ENCODE peak calls at places on chromosome 14, in ten cellular contexts. I, U, V, N, Q, B, K, P, X and D are unnamed samples.

GRCh38 chr14:74217672-74218448 is 21.4 kb upstream of the VSX2 start:
- DNase-seq in I (peak), U (peak), V (no peak), N (no peak), Q (peak), B (peak), K (peak), P (peak), X (peak), D (no peak)

GRCh38 chr14:47262801-47263200 is 412.6 kb downstream of the MDGA2 start:
- DNase-seq in I (no peak), U (no peak), V (no peak), N (no peak), Q (no peak), B (no peak), K (no peak), P (no peak), X (no peak), D (no peak)

GRCh38 chr14:88005050-88005481 is at the start of gene GPR65:
- DNase-seq in I (no peak), U (no peak), V (no peak), N (no peak), Q (no peak), B (no peak), K (no peak), P (no peak), X (no peak), D (no peak)

GRCh38 chr14:61179061-61179675 is 102.0 kb downstream of the TMEM30B start:
- DNase-seq in I (no peak), U (peak), V (no peak), N (no peak), Q (no peak), B (no peak), K (no peak), P (no peak), X (peak), D (peak)

GRCh38 chr14:72565917-72566316 is 328.0 kb downstream of the DPF3 start:
- DNase-seq in I (no peak), U (no peak), V (no peak), N (no peak), Q (no peak), B (no peak), K (no peak), P (no peak), X (no peak), D (no peak)

GRCh38 chr14:70660967-70661871 is 19.5 kb downstream of the TTC9 start:
- DNase-seq in I (no peak), U (no peak), V (no peak), N (no peak), Q (peak), B (no peak), K (no peak), P (no peak), X (no peak), D (no peak)

GRCh38 chr14:53640695-53641094 is 315.9 kb downstream of the BMP4 start:
- DNase-seq in I (no peak), U (peak), V (no peak), N (no peak), Q (no peak), B (peak), K (no peak), P (no peak), X (no peak), D (no peak)

GRCh38 chr14:101783260-101784016 is 21.9 kb downstream of the PPP2R5C start:
- DNase-seq in I (no peak), U (no peak), V (peak), N (no peak), Q (no peak), B (no peak), K (no peak), P (no peak), X (no peak), D (no peak)

GRCh38 chr14:32354716-32355115 is 25.6 kb downstream of the AKAP6 start:
- DNase-seq in I (no peak), U (no peak), V (no peak), N (no peak), Q (no peak), B (no peak), K (peak), P (peak), X (peak), D (no peak)

GRCh38 chr14:101119830-101120571 is 216.5 kb upstream of the RTL1 start:
- DNase-seq in I (no peak), U (peak), V (peak), N (no peak), Q (no peak), B (no peak), K (peak), P (peak), X (no peak), D (no peak)

GRCh38 chr14:68816183-68816942 is 23.5 kb upstream of the ZFP36L1 start:
- DNase-seq in I (peak), U (peak), V (peak), N (peak), Q (peak), B (peak), K (peak), P (peak), X (peak), D (peak)

GRCh38 chr14:65177551-65177950 is 75.2 kb upstream of the MAX start:
- DNase-seq in I (no peak), U (no peak), V (no peak), N (no peak), Q (no peak), B (no peak), K (no peak), P (no peak), X (no peak), D (no peak)

GRCh38 chr14:100827751-100828447 is 2.0 kb downstream of the MEG3 start:
- DNase-seq in I (no peak), U (peak), V (no peak), N (no peak), Q (no peak), B (peak), K (no peak), P (no peak), X (no peak), D (no peak)

GRCh38 chr14:75372260-75372659 is 55.6 kb upstream of the JDP2 start:
- DNase-seq in I (peak), U (no peak), V (peak), N (no peak), Q (no peak), B (no peak), K (peak), P (peak), X (no peak), D (no peak)

GRCh38 chr14:20329355-20329754 is 3.7 kb downstream of the CCNB1IP1 start:
- DNase-seq in I (no peak), U (no peak), V (no peak), N (no peak), Q (no peak), B (no peak), K (no peak), P (no peak), X (no peak), D (no peak)

GRCh38 chr14:54775486-54776100 is 127.0 kb downstream of the GCH1 start:
- DNase-seq in I (no peak), U (no peak), V (peak), N (no peak), Q (no peak), B (no peak), K (peak), P (no peak), X (no peak), D (no peak)

GRCh38 chr14:105838591-105839424 is 312.4 kb downstream of the TMEM121 start:
- DNase-seq in I (no peak), U (no peak), V (peak), N (peak), Q (no peak), B (no peak), K (no peak), P (no peak), X (no peak), D (no peak)
- TF ChIP-seq POLR2A in I (no peak), U (no peak), V (no peak), N (no peak), Q (no peak), B (no peak), K (no peak), P (no peak), X (no peak), D (no peak)

DNA sequence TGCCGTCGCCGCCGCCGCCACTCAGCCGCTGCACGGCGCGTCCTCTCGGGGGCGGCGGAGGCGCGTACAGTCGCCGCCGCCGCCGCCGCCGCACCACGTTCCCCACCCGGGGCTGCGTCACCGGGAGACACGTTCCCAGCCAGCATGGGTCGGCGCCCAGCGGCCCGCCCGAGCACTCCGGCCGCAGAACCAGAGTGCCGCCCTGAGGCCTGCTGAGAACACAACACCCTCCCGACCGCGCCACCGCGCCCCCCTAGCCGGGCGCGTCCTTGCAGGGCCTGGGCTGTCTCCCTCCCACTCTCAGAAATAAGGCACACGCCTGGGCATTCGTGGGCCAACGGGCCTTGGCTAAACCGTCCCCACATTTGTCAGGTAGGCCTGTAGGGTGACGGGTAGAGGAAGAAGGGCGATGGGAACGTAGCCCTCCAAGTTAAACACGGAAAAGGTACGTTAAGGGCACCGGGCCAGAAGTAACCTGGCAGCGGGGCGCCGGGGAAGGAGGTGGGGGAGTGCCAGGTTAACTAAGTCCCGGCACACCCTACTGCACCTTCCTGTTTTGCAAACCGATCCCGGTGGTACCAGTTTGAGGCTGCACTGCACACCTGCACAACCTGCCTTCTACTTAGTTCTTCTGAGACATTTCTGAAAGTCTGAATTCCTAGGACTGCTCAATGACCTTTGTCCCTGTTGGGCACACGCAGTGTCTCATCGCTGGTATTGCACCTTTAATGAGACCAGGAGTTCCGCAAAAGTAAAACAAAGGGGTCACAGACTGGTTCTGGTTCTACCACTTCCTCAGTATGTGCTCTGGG is at the start of gene MAP4K5:
- DNase-seq in I (peak), U (peak), V (peak), N (peak), Q (peak), B (peak), K (peak), P (peak), X (peak), D (peak)
- TF ChIP-seq POLR2A in I (peak), U (peak), V (peak), N (peak), Q (peak), B (peak), K (peak), P (peak), X (peak), D (peak)

DNA sequence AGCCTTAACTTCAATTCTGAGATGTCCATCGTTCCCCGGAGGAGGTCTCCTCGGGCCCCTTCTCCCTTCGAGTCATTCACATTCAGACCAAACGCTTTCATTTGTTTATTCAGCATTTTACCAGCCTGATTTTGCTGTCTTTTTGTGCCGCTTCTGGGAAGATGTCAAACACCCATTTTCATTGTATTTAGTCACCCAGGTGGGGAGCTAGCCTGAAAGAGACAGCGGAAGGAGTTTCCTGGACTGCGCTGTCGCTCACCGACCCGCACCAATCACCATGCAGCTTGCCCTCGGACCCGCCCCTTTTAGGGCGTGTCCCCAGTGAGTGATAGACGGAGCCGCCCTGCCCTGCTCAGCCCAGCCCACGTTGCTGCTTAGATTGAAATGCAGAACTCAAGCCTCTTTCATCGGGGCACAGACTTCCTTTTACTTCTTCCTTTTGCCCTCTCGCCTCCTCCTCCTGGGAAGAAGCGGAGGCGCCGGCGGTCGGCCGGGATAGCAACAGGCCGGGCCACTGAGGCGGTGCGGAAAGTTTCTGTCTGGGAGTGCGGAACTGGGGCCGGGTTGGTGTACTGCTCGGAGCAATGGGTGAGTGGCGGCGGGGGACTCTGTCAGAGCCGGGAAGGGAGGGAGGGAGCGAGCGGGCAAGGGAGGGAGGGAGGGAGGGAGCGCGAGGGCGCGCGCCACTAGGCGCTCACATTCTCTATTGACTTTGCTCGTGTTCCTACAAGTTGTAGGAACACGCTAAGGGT is at the start of gene PAX9:
- DNase-seq in I (peak), U (peak), V (peak), N (peak), Q (peak), B (peak), K (peak), P (peak), X (peak), D (no peak)
- TF ChIP-seq POLR2A in I (no peak), U (no peak), V (no peak), N (no peak), Q (no peak), B (no peak), K (no peak), P (no peak), X (no peak), D (no peak)

DNA sequence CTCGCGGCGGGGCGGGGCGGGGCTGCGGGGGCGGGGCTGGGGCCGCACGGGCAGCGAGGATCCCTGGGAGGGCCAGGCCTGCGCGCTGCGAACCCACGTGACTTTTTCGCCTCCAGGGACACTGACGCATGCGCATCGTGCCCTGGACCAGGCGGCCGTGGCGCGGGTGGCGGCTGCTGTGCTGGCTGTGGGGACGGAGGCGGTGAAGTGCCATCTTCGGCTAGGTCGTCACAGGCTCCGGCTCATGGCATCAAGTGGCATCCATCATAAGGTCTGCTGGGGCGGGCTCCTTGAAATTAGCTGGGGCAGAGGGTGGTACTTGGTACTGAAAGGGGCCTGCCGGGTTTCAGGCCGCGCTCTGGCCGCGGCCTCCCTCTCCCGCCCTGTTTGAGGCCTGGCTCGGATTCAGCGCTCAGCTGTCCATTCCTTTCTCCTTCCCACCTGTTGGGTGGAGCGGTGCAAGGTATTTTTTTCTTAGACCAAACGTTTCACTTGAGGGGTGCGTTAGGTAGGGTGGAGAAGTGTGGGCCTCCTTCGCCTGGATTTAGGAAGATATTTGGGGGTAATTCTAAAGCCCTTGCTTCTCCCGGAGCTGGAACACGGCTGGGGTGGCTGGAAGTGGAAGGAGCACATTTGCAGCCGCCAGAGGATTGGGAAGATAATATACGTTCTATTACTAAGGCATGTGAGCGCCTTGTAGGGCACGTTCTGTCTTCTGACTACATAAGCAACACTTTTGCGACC is at the start of gene PRPF39:
- DNase-seq in I (peak), U (peak), V (peak), N (peak), Q (peak), B (peak), K (peak), P (peak), X (peak), D (peak)
- TF ChIP-seq POLR2A in I (peak), U (peak), V (peak), N (peak), Q (peak), B (peak), K (peak), P (peak), X (peak), D (peak)

GRCh38 chr14:46034305-46034704 is 617.3 kb downstream of the RPL10L start:
- DNase-seq in I (no peak), U (no peak), V (no peak), N (no peak), Q (no peak), B (no peak), K (no peak), P (no peak), X (no peak), D (no peak)
- TF ChIP-seq POLR2A in I (no peak), U (no peak), V (no peak), N (no peak), Q (no peak), B (no peak), K (no peak), P (no peak), X (no peak), D (no peak)

DNA sequence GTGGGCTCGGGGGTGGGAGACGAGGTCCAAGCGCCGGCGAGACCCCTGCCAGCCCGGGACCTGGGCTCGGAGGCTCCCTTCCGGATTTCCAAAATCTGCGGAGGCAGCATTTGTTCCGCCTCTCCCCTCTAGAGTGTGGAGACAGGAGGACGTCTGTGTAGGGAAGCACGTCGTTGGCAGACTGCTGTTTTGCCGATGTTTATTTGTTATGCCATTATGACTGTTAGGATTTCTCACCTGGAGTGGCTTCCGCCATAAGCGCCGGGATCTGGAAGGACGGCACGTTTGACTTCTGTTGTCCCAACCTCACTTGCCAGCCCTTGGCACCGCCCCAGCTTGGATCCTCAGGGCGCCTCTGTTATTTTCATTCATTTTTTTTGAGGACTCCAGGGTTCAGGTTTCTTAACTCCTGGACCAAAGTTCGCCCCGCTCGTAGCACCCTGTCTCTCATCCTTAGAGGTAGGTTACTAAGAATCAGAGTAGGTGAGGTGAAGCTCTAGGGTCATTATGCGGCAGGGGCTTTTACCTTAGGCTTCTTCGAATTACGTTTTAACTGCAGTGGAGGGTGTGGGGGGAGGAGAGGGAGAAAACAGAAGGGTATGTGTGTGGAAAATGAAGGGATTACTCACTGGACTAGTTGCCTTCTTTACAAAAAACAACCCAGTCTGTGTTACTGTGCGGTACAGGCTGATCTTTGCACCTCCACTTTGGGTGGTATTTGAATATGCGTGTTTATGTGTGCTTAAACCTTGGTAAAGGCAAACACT is 547 bp upstream of the PYGL start:
- DNase-seq in I (no peak), U (peak), V (peak), N (peak), Q (peak), B (peak), K (peak), P (peak), X (peak), D (peak)
- TF ChIP-seq POLR2A in I (peak), U (peak), V (no peak), N (no peak), Q (no peak), B (no peak), K (peak), P (peak), X (peak), D (no peak)

DNA sequence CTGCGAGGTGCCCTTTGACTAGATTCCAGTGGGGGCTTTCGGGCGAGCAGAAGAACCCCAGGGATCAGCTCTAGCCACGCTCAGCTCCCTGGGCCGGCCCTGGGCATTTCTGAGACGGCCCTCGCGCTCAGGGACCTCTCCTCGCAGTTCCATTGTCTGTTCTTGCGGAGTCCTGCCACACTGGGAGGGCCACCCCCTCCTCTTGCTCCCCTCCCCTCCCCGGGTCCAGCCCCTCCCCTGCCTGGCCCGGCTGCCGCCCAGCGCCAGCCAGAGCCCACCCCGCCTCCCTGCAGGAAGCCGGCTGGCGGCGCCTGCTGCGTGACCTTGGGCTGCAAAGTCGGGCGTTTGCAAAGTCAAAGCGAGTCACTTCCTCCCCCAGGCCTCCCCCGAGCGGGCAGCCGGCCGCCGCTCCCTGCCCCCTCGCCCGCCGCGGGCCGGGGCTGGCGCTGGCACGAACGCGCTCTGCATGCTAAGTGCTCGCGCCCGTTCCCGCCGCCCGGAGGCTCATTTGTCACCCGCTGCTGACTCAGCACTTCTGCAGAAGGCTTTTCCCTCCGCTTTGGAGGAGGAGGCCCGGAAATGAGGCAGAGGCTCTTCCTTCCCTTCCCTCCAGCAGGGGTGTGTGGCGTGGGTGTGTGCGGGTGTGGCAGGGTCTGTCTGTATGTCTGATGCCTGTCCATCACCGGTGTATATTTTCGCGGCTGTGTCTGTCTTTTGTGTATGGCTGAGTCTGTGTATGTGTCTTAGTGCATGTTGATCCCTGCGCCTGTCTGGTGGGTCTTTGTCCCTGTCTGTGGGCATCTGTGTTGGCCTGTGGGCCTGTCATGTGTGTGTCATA is 72.0 kb downstream of the IRF2BPL start:
- DNase-seq in I (peak), U (peak), V (peak), N (peak), Q (peak), B (peak), K (peak), P (peak), X (peak), D (peak)
- TF ChIP-seq POLR2A in I (no peak), U (no peak), V (no peak), N (no peak), Q (peak), B (peak), K (peak), P (peak), X (peak), D (no peak)

GRCh38 chr14:95535226-95536021 is 574 bp downstream of the GLRX5 start:
- DNase-seq in I (no peak), U (no peak), V (no peak), N (peak), Q (no peak), B (peak), K (peak), P (no peak), X (no peak), D (no peak)

GRCh38 chr14:95533391-95533821 is 1.4 kb upstream of the GLRX5 start:
- DNase-seq in I (no peak), U (peak), V (no peak), N (no peak), Q (no peak), B (peak), K (no peak), P (no peak), X (peak), D (no peak)

GRCh38 chr14:95533822-95534221 is 1.0 kb upstream of the GLRX5 start:
- DNase-seq in I (no peak), U (no peak), V (no peak), N (no peak), Q (no peak), B (no peak), K (no peak), P (no peak), X (no peak), D (no peak)

GRCh38 chr14:95536036-95536577 is 1.3 kb downstream of the GLRX5 start:
- DNase-seq in I (no peak), U (no peak), V (no peak), N (no peak), Q (no peak), B (no peak), K (no peak), P (no peak), X (no peak), D (no peak)

GRCh38 chr14:95534299-95535225 is at the start of gene GLRX5:
- DNase-seq in I (peak), U (peak), V (peak), N (peak), Q (peak), B (peak), K (peak), P (peak), X (peak), D (peak)
- TF ChIP-seq POLR2A in I (peak), U (peak), V (no peak), N (peak), Q (peak), B (peak), K (peak), P (peak), X (peak), D (peak)